ENCODE peak calls at places on chromosomes 2 and 18, in five cellular contexts. O is uterus; C is lower lobe of right lung; I is nephron progenitor cell; T is CD4-positive, alpha-beta T cell. H is an unnamed sample.

GRCh38 chr2:199456383-199457146 is 1.2 kb downstream of the SATB2 start:
- DNase-seq in O (no peak), C (no peak), T (no peak), I (no peak), H (no peak)

GRCh38 chr2:226791056-226791486 is 8.5 kb downstream of the IRS1 start:
- DNase-seq in I (no peak), O (no peak), C (peak), T (no peak), H (peak)

GRCh38 chr2:73156539-73157124 is 43.9 kb upstream of the RAB11FIP5 start:
- DNase-seq in I (peak), T (no peak), C (peak), O (peak), H (no peak)

GRCh38 chr2:179569834-179570233 is 291.6 kb downstream of the ZNF385B start:
- DNase-seq in T (no peak), C (no peak), O (peak), I (no peak), H (no peak)

GRCh38 chr2:150469706-150470105 is 17.8 kb downstream of the RND3 start:
- DNase-seq in T (no peak), O (no peak), I (no peak), C (no peak), H (no peak)

GRCh38 chr18:8750954-8751415 is 45.6 kb downstream of the MTCL1 start:
- DNase-seq in I (no peak), O (no peak), T (no peak), C (no peak), H (no peak)

GRCh38 chr2:68225119-68225632 is 27.2 kb downstream of the PPP3R1 start:
- DNase-seq in I (no peak), T (no peak), O (no peak), C (no peak), H (no peak)

GRCh38 chr2:51624995-51625394 is 593.1 kb upstream of the NRXN1 start:
- DNase-seq in C (no peak), T (no peak), O (no peak), I (no peak), H (no peak)

GRCh38 chr2:219109468-219109867 is 48.7 kb upstream of the IHH start:
- DNase-seq in C (peak), I (no peak), O (no peak), T (peak), H (no peak)

GRCh38 chr2:164287041-164287440 is 334.2 kb downstream of the GRB14 start:
- DNase-seq in I (no peak), O (no peak), C (no peak), T (no peak), H (no peak)

GRCh38 chr2:201344663-201345366 is 12.3 kb downstream of the FLACC1 start:
- DNase-seq in O (no peak), T (no peak), I (no peak), C (no peak), H (no peak)
- TF ChIP-seq CTCF in O (no peak), T (no peak), I (no peak), C (no peak), H (no peak)

DNA sequence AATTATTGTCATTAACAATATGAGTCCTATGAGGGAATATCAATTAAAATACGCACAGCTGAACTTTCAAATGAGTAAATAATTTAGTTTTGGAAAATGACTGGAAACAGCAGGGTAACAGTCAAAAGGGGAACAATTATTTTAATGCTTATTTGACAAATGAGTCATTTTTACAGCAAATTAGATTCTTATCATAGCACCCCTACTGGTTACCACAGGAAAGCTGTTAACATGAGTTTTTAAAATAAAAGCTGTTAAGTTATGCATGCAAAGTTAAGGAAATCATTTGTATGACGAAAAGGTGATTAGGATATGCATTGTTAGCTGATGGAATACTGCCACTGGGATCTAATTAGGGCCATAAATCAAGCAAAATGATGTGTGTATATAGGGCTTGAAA is 435.1 kb upstream of the MEIS1 start:
- DNase-seq in O (no peak), C (no peak), I (no peak), T (no peak), H (no peak)
- TF ChIP-seq CTCF in O (no peak), C (no peak), I (no peak), T (no peak), H (no peak)

DNA sequence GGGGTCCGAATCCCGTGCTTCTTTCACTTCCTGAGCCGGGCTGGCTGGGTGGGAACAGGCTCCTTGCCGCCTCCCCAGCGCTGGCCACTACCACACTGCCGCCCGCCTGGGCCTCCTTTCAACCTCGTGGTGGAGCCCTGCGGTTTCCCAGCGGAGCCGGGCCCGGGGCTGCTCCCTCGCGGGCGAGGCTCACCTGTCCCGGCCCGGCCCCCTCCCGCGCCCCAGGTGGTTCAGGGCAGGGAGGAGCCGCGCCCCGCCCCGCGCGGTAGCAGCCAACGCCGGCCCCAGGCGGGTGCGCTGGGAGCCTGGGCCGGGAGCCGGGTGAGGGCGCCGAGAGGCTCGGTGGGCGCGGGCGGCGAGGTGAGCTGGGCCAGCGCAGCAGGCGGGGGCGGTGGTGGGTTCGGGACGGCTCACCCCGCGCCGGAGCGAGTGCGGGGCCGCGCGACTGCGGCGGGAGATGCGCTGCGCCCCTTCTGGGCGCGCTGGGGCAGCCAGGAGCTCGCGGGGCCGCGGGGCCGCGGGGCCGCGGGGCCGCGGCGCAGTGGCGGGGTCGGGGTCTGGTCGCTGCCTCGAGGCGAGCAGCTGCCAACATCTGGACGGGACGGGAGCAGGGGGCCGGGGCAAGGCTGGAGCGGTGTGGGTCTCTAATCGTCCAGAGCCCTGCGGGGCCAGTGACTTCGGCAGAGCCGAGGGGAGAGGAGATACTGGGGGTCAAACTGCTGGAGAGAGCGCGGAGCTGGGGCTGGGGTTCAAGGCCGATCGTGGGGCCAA is at the start of gene LYPD6B:
- DNase-seq in C (peak), O (no peak), I (peak), T (no peak), H (no peak)
- TF ChIP-seq CTCF in C (no peak), O (no peak), I (no peak), T (no peak), H (no peak)

GRCh38 chr18:31396796-31397195 is 20.2 kb downstream of the DSG4 start:
- DNase-seq in I (no peak), T (no peak), O (no peak), C (no peak), H (no peak)
- TF ChIP-seq CTCF in I (no peak), T (no peak), O (no peak), C (no peak), H (no peak)

DNA sequence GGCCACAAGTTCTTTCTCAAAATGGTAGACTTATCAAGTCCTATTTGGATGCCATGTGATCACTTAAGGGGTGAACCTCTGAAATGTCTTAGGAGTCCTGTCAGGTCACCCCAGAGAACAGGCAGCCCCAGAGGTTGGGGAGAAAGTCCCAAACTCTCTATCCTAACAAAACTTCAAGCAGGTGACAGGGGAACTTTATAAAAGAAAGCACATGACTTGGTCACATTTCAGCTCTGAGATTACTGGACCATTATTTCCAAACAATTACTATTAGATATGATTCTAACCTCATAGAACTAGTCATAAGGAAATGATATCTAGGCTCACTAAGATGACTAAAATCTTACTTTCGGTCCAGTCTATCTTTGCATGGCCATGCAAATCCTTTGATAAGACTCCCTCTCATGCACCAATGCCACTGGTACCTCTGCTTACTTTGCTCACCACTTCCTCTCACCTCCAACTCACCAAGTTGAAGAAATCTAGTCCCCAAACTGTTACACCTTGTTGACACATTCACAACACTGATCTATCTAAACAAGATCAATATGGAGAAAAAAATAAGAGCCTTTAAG is 107.0 kb downstream of the GALNT14 start:
- DNase-seq in T (no peak), O (no peak), I (no peak), C (no peak), H (no peak)
- TF ChIP-seq CTCF in T (no peak), O (no peak), I (no peak), C (no peak), H (no peak)

GRCh38 chr2:110725859-110726258 is 6.5 kb upstream of the ACOXL start:
- DNase-seq in C (no peak), I (no peak), O (no peak), T (no peak), H (no peak)
- TF ChIP-seq CTCF in C (no peak), I (no peak), O (no peak), T (no peak), H (no peak)

GRCh38 chr2:170578596-170578995 is 136.5 kb upstream of the SP5 start:
- DNase-seq in I (no peak), O (no peak), T (no peak), C (no peak), H (no peak)

GRCh38 chr2:170573660-170574059 is 141.5 kb upstream of the SP5 start:
- DNase-seq in O (no peak), I (no peak), C (no peak), T (no peak), H (no peak)

GRCh38 chr2:170571612-170572011 is 143.5 kb upstream of the SP5 start:
- DNase-seq in C (no peak), T (no peak), I (no peak), O (no peak), H (no peak)

GRCh38 chr2:170577356-170577755 is 137.8 kb upstream of the SP5 start:
- DNase-seq in I (no peak), C (no peak), O (no peak), T (no peak), H (no peak)

DNA sequence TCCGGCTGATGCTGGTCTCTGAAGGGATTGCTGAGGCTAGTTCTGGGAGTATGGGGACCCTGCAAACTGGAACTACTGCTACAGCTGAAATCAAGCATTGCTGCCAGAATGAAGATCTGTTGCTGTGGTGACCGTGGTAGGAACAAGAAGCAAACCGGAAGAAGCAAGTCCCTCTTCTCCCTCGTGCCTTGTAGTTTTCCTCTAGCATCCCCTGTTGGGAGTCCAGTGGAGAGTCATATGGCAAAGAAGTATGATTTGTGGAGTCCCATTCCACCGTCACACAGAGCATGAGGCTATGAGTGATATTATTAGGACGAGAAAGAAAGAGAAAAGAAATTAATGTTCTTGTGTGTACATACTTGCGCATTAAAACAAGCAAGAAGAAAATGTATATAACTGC is 138.8 kb upstream of the SP5 start:
- DNase-seq in C (no peak), O (no peak), T (no peak), I (no peak), H (no peak)
- TF ChIP-seq CTCF in C (no peak), O (no peak), T (no peak), I (no peak), H (no peak)

GRCh38 chr2:104077573-104077972 is 776.3 kb upstream of the POU3F3 start:
- DNase-seq in T (no peak), C (no peak), O (no peak), I (no peak), H (no peak)

GRCh38 chr2:104078431-104079157 is 775.3 kb upstream of the POU3F3 start:
- DNase-seq in C (no peak), O (no peak), T (no peak), I (peak), H (no peak)
- TF ChIP-seq CTCF in C (no peak), O (no peak), T (no peak), I (peak), H (no peak)

DNA sequence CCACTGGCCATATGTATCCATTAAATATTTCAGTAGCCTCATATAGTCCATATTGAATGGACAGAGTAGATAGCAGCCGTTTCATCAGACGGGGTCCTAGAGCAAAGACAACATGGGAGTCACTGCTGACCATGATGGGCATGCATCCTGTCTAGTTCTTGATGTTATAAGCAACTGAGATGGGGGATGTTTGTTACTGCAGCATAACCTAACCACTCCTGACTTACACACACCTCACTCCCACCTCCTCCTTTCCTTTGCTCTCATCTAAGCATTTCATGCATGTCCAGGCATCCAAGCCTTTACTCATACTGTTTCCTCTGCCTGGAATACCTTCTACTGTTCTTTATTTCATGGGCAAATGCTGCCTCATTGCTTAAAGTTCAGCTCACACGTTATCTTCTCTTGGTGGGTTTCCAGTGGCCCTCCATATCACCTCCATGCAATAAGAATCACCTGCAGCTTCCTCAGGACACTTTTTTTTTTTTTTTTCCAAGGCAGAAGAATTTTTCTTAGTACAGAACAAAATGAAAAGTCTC is 87.8 kb downstream of the DDX1 start:
- DNase-seq in T (no peak), I (no peak), O (no peak), C (no peak), H (no peak)
- TF ChIP-seq CTCF in T (no peak), I (no peak), O (no peak), C (no peak), H (no peak)

GRCh38 chr2:38163006-38163405 is 87.1 kb upstream of the CYP1B1 start:
- DNase-seq in I (no peak), T (no peak), C (no peak), O (no peak), H (no peak)
- TF ChIP-seq CTCF in I (no peak), T (no peak), C (no peak), O (no peak), H (no peak)

H was measured in omental fat pad.